ENCODE peak calls at places on chromosome 12, in four cellular contexts. Z is fibroblast of lung, O is RWPE1, W is Calu3. X is an unnamed sample.

GRCh38 chr12:1809606-1810140 is 10.7 kb upstream of the LRTM2 start:
- DNase-seq in Z (no peak), O (no peak), W (no peak), X (no peak)

GRCh38 chr12:88052686-88053085 is 23.5 kb upstream of the C12orf50 start:
- DNase-seq in Z (peak), O (no peak), W (peak), X (peak)

GRCh38 chr12:108649126-108649525 is 15.4 kb upstream of the SELPLG start:
- DNase-seq in Z (peak), O (no peak), W (no peak), X (no peak)

GRCh38 chr12:120849765-120850164 is 54.4 kb downstream of the SPPL3 start:
- DNase-seq in Z (no peak), O (peak), W (peak), X (peak)

GRCh38 chr12:51890511-51891171 is 2.7 kb downstream of the ANKRD33 start:
- DNase-seq in Z (no peak), O (no peak), W (no peak), X (no peak)

GRCh38 chr12:96516472-96517417 is 27.4 kb downstream of the CFAP54 start:
- DNase-seq in Z (peak), O (peak), W (peak), X (peak)

GRCh38 chr12:45918818-45919217 is 71.6 kb downstream of the SCAF11 start:
- DNase-seq in Z (peak), O (no peak), W (no peak), X (no peak)

GRCh38 chr12:123126294-123127144 is 24.4 kb downstream of the PITPNM2 start:
- DNase-seq in Z (peak), O (peak), W (peak), X (peak)

GRCh38 chr12:4506430-4506829 is 32.3 kb upstream of the RAD51AP1 start:
- DNase-seq in Z (no peak), O (no peak), W (no peak), X (no peak)

GRCh38 chr12:18411453-18411852 is 150.1 kb downstream of the PIK3C2G start:
- DNase-seq in Z (no peak), O (no peak), W (no peak), X (no peak)

GRCh38 chr12:28253175-28253641 is 63.0 kb downstream of the CCDC91 start:
- DNase-seq in Z (peak), O (no peak), W (no peak), X (no peak)

GRCh38 chr12:118122264-118122663 is 13.7 kb upstream of the PEBP1 start:
- DNase-seq in Z (no peak), O (no peak), W (no peak), X (no peak)

GRCh38 chr12:9895215-9895971 is 14.1 kb downstream of the KLRF2 start:
- DNase-seq in Z (no peak), O (no peak), W (no peak), X (no peak)

GRCh38 chr12:69415471-69416275 is 54.5 kb upstream of the FRS2 start:
- DNase-seq in Z (peak), O (peak), W (peak), X (peak)

GRCh38 chr12:54213084-54213483 is 24.3 kb upstream of the SMUG1 start:
- DNase-seq in Z (no peak), O (no peak), W (no peak), X (peak)
- TF ChIP-seq CTCF in Z (no peak), O (no peak), W (no peak), X (peak)

DNA sequence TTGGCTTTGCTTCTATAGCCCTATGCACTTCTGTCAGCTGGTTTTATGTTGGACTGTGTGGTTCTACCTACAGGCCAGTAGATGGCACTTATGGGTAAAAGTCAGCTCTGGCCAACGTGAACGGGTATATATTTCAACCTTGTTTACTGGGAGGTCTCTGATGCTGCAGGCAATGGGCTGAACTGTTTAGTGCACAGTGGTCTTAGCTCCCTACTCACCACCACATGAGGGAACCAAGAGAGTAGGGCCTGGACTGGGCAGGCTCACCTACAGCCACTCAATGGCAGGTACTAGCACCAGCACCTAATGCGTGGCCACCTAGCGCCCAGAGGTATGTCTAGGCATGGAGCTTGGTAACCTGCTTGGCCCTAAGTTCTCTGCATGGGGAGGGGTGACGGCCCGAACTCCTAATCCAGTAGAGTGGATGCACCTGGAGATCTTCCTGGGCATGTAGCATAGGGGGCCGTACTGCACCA is 481.8 kb downstream of the TMEM117 start:
- DNase-seq in Z (peak), O (no peak), W (peak), X (peak)
- TF ChIP-seq CTCF in Z (peak), O (no peak), W (peak), X (peak)

GRCh38 chr12:116773276-116773731 is 35.2 kb downstream of the RNFT2 start:
- DNase-seq in Z (no peak), O (peak), W (no peak), X (peak)
- TF ChIP-seq CTCF in Z (peak), O (no peak), W (no peak), X (peak)

GRCh38 chr12:49787672-49788071 is 40.5 kb downstream of the NCKAP5L start:
- DNase-seq in Z (no peak), O (no peak), W (no peak), X (no peak)
- TF ChIP-seq CTCF in Z (no peak), O (no peak), W (no peak), X (no peak)

DNA sequence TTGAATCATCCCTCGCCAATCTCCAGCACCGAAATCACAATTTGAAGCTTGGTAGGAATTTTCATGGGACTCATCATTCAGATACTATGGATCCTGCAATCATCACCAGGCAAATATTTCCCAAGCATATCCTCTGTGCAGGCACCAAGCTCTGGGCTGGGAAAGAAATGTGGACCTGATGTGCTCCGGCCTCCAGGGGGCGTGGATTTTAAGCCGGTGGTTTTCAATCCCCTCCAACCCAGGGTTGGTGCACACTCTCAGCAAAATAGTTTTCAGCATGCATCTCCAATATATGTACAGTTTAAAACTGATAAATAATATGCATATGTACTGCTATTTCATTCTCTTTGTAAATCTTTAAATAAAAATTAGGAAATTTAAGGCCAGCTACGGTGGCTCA is 98.9 kb downstream of the RBM19 start:
- DNase-seq in Z (no peak), O (peak), W (peak), X (no peak)
- TF ChIP-seq CTCF in Z (no peak), O (no peak), W (no peak), X (peak)

DNA sequence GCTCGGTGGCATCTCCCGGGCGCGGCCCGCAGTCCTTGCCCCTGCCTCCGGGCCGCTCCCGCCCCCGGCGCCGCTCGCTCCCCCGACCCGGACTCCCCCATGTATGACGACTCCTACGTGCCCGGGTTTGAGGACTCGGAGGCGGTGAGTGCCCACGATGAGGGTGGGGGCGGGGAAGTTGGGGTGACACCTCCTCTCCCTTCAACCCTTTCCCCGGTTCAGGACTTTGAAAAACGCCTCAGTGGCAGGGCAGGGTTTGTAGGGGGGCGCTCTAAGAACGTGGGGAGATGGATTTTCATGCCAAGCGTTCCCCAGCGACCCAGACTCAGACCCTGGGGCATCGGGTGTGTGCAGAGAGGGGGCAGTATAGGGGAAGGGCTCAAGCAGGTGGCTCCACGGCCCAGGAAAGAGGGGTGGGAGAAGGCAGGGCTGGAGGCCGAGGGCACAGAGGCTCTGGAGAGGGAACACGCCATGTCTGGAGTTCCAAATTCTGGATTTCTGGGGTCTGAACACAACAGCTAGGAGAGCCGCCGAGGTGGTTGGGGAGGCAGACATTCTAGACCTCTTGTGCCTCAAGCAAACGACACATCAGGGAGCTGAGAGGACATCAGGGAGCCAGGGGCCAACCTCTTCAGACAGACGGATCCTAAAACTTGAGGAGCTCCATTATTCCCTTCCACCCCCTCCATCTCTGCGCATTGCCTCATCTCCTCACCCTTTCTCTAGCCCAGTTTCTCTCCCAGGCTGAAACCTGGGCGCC is 715 bp downstream of the CACNB3 start:
- DNase-seq in Z (no peak), O (no peak), W (peak), X (no peak)
- TF ChIP-seq CTCF in Z (peak), O (no peak), W (no peak), X (no peak)

GRCh38 chr12:111685811-111686573 is at the start of the genes ACAD10 and BRAP:
- DNase-seq in Z (peak), O (peak), W (peak), X (peak)
- TF ChIP-seq CTCF in Z (no peak), O (no peak), W (no peak), X (no peak)

GRCh38 chr12:7907009-7907408 is 29.0 kb downstream of the SLC2A3 start:
- DNase-seq in Z (peak), O (peak), W (peak), X (peak)
- TF ChIP-seq CTCF in Z (peak), O (no peak), W (peak), X (peak)

DNA sequence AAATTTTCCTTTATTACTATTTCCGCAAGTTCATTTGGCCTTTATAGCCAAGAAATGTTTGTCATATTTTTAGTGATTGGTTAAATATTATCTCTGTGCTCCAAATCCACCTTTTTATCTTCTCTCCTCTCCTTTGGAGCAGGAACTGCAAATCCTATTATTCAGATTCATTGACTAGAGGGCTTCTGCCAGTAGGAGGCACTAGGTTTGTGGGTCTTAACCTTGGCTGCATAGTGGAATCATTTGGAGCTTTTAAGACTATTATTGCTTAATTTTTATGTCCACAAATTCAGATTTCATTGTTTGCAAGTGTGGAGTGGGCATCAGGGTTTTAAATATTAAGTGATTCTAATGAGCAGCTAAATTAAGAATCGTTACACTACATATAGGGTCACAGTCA is 75.3 kb upstream of the SYT10 start:
- DNase-seq in Z (no peak), O (no peak), W (no peak), X (no peak)
- TF ChIP-seq CTCF in Z (no peak), O (no peak), W (no peak), X (no peak)

GRCh38 chr12:67270622-67271021 is 1.5 kb downstream of the CAND1 start:
- DNase-seq in Z (no peak), O (no peak), W (no peak), X (no peak)

GRCh38 chr12:67269632-67270578 is 747 bp downstream of the CAND1 start:
- DNase-seq in Z (peak), O (peak), W (peak), X (peak)

GRCh38 chr12:67271976-67272375 is 2.8 kb downstream of the CAND1 start:
- DNase-seq in Z (peak), O (no peak), W (no peak), X (peak)

GRCh38 chr12:67268335-67268895 is 743 bp upstream of the CAND1 start:
- DNase-seq in Z (peak), O (peak), W (peak), X (peak)

GRCh38 chr12:67268896-67269631 is at the start of gene CAND1:
- DNase-seq in Z (peak), O (peak), W (peak), X (peak)
- TF ChIP-seq CTCF in Z (no peak), O (no peak), W (no peak), X (no peak)